ENCODE peak calls at places on chromosomes 2 and 18, in seven cellular contexts. One of them, this sample, is unnamed.

GRCh38 chr2:167438206-167438605 is 549.9 kb downstream of the XIRP2 start:
- DNase-seq in adrenal gland: no peak
- DNase-seq in naive thymus-derived CD4-positive, alpha-beta T cell: no peak
- DNase-seq in fibroblast of lung: peak; percentile 76
- DNase-seq in lower leg skin: no peak
- DNase-seq in epithelial cell of esophagus: peak; percentile 51
- DNase-seq in HCT116: no peak
- DNase-seq in this sample: no peak

GRCh38 chr18:23225518-23225917 is 90.2 kb downstream of the CABLES1 start:
- DNase-seq in naive thymus-derived CD4-positive, alpha-beta T cell: no peak
- DNase-seq in lower leg skin: no peak
- DNase-seq in adrenal gland: no peak
- DNase-seq in epithelial cell of esophagus: no peak
- DNase-seq in fibroblast of lung: peak; percentile 99
- DNase-seq in HCT116: no peak
- DNase-seq in this sample: no peak

GRCh38 chr2:241741016-241741415 is 6.6 kb downstream of the D2HGDH start:
- DNase-seq in adrenal gland: no peak
- DNase-seq in epithelial cell of esophagus: peak; percentile 67
- DNase-seq in naive thymus-derived CD4-positive, alpha-beta T cell: no peak
- DNase-seq in lower leg skin: no peak
- DNase-seq in fibroblast of lung: no peak
- DNase-seq in HCT116: no peak
- DNase-seq in this sample: no peak

GRCh38 chr2:155418753-155419152 is 720.3 kb downstream of the KCNJ3 start:
- DNase-seq in naive thymus-derived CD4-positive, alpha-beta T cell: no peak
- DNase-seq in fibroblast of lung: no peak
- DNase-seq in lower leg skin: no peak
- DNase-seq in HCT116: no peak
- DNase-seq in epithelial cell of esophagus: no peak
- DNase-seq in adrenal gland: no peak
- DNase-seq in this sample: no peak

GRCh38 chr2:237122214-237122666 is 36.6 kb downstream of the COPS8 start:
- DNase-seq in fibroblast of lung: peak; percentile 78
- DNase-seq in naive thymus-derived CD4-positive, alpha-beta T cell: no peak
- DNase-seq in adrenal gland: peak; percentile 50
- DNase-seq in HCT116: peak; percentile 79
- DNase-seq in lower leg skin: peak; percentile 90
- DNase-seq in epithelial cell of esophagus: peak; percentile 69
- DNase-seq in this sample: no peak

GRCh38 chr2:195501746-195502145 is 155.3 kb upstream of the SLC39A10 start:
- DNase-seq in naive thymus-derived CD4-positive, alpha-beta T cell: no peak
- DNase-seq in adrenal gland: no peak
- DNase-seq in lower leg skin: no peak
- DNase-seq in epithelial cell of esophagus: peak; percentile 87
- DNase-seq in HCT116: no peak
- DNase-seq in fibroblast of lung: no peak
- DNase-seq in this sample: no peak

GRCh38 chr2:72236445-72237067 is 88.9 kb upstream of the CYP26B1 start:
- DNase-seq in naive thymus-derived CD4-positive, alpha-beta T cell: no peak
- DNase-seq in HCT116: peak; percentile 36
- DNase-seq in fibroblast of lung: peak; percentile 70
- DNase-seq in lower leg skin: no peak
- DNase-seq in adrenal gland: no peak
- DNase-seq in epithelial cell of esophagus: peak; percentile 88
- DNase-seq in this sample: no peak

GRCh38 chr2:39816845-39817244 is 37.8 kb upstream of the THUMPD2 start:
- DNase-seq in epithelial cell of esophagus: no peak
- DNase-seq in lower leg skin: no peak
- DNase-seq in naive thymus-derived CD4-positive, alpha-beta T cell: no peak
- DNase-seq in HCT116: no peak
- DNase-seq in fibroblast of lung: no peak
- DNase-seq in adrenal gland: no peak
- DNase-seq in this sample: no peak

GRCh38 chr2:203817147-203817546 is 50.4 kb upstream of the CTLA4 start:
- DNase-seq in epithelial cell of esophagus: no peak
- DNase-seq in lower leg skin: no peak
- DNase-seq in fibroblast of lung: no peak
- DNase-seq in adrenal gland: no peak
- DNase-seq in HCT116: no peak
- DNase-seq in naive thymus-derived CD4-positive, alpha-beta T cell: no peak
- DNase-seq in this sample: no peak

GRCh38 chr2:138877421-138877820 is 97.2 kb upstream of the NXPH2 start:
- DNase-seq in fibroblast of lung: no peak
- DNase-seq in HCT116: no peak
- DNase-seq in lower leg skin: no peak
- DNase-seq in adrenal gland: no peak
- DNase-seq in naive thymus-derived CD4-positive, alpha-beta T cell: no peak
- DNase-seq in epithelial cell of esophagus: peak; percentile 13
- DNase-seq in this sample: no peak

GRCh38 chr18:49961271-49961670 is 147.9 kb upstream of the ACAA2 start:
- DNase-seq in adrenal gland: no peak
- DNase-seq in fibroblast of lung: no peak
- DNase-seq in lower leg skin: no peak
- DNase-seq in naive thymus-derived CD4-positive, alpha-beta T cell: no peak
- DNase-seq in HCT116: no peak
- DNase-seq in epithelial cell of esophagus: no peak
- DNase-seq in this sample: no peak

GRCh38 chr2:40384714-40385113 is 67.2 kb downstream of the SLC8A1 start:
- DNase-seq in HCT116: no peak
- DNase-seq in adrenal gland: no peak
- DNase-seq in lower leg skin: no peak
- DNase-seq in epithelial cell of esophagus: peak; percentile 84
- DNase-seq in naive thymus-derived CD4-positive, alpha-beta T cell: no peak
- DNase-seq in fibroblast of lung: peak; percentile 96
- DNase-seq in this sample: no peak

GRCh38 chr18:63169853-63170252 is 149.7 kb downstream of the BCL2 start:
- DNase-seq in epithelial cell of esophagus: no peak
- DNase-seq in naive thymus-derived CD4-positive, alpha-beta T cell: no peak
- DNase-seq in HCT116: no peak
- DNase-seq in fibroblast of lung: no peak
- DNase-seq in lower leg skin: no peak
- DNase-seq in adrenal gland: no peak
- DNase-seq in this sample: no peak

GRCh38 chr2:120442923-120443571 is 97.1 kb downstream of the INHBB start:
- DNase-seq in HCT116: peak; percentile 63
- DNase-seq in adrenal gland: no peak
- DNase-seq in epithelial cell of esophagus: peak; percentile 87
- DNase-seq in lower leg skin: peak; percentile 87
- DNase-seq in naive thymus-derived CD4-positive, alpha-beta T cell: peak; percentile 7
- DNase-seq in fibroblast of lung: no peak
- DNase-seq in this sample: no peak

GRCh38 chr18:58135806-58136331 is 91.8 kb downstream of the NEDD4L start:
- DNase-seq in naive thymus-derived CD4-positive, alpha-beta T cell: peak; percentile 15
- DNase-seq in adrenal gland: peak; percentile 59
- DNase-seq in epithelial cell of esophagus: peak; percentile 79
- DNase-seq in lower leg skin: no peak
- DNase-seq in HCT116: peak; percentile 67
- DNase-seq in fibroblast of lung: peak; percentile 86
- DNase-seq in this sample: no peak

GRCh38 chr2:22517141-22517540 is 867.8 kb upstream of the KLHL29 start:
- DNase-seq in HCT116: no peak
- DNase-seq in adrenal gland: no peak
- DNase-seq in epithelial cell of esophagus: no peak
- DNase-seq in naive thymus-derived CD4-positive, alpha-beta T cell: no peak
- DNase-seq in lower leg skin: no peak
- DNase-seq in fibroblast of lung: no peak
- DNase-seq in this sample: no peak

GRCh38 chr18:46601338-46601908 is 55.6 kb downstream of the LOXHD1 start:
- DNase-seq in epithelial cell of esophagus: no peak
- DNase-seq in HCT116: no peak
- DNase-seq in lower leg skin: no peak
- DNase-seq in fibroblast of lung: no peak
- DNase-seq in naive thymus-derived CD4-positive, alpha-beta T cell: no peak
- DNase-seq in adrenal gland: no peak
- DNase-seq in this sample: no peak

GRCh38 chr2:108133457-108133856 is 106.3 kb upstream of the SULT1C3 start:
- DNase-seq in adrenal gland: no peak
- DNase-seq in naive thymus-derived CD4-positive, alpha-beta T cell: no peak
- DNase-seq in HCT116: no peak
- DNase-seq in fibroblast of lung: no peak
- DNase-seq in epithelial cell of esophagus: no peak
- DNase-seq in lower leg skin: no peak
- DNase-seq in this sample: no peak

GRCh38 chr2:122206101-122206500 is 450.6 kb downstream of the TSN start:
- DNase-seq in HCT116: no peak
- DNase-seq in naive thymus-derived CD4-positive, alpha-beta T cell: no peak
- DNase-seq in epithelial cell of esophagus: no peak
- DNase-seq in fibroblast of lung: no peak
- DNase-seq in lower leg skin: no peak
- DNase-seq in adrenal gland: no peak
- DNase-seq in this sample: no peak

GRCh38 chr2:179612591-179613298 is 248.7 kb downstream of the ZNF385B start:
- DNase-seq in HCT116: no peak
- DNase-seq in adrenal gland: no peak
- DNase-seq in lower leg skin: no peak
- DNase-seq in epithelial cell of esophagus: no peak
- DNase-seq in naive thymus-derived CD4-positive, alpha-beta T cell: no peak
- DNase-seq in fibroblast of lung: peak; percentile 14
- DNase-seq in this sample: no peak

GRCh38 chr2:19256239-19256638 is 102.2 kb downstream of the OSR1 start:
- DNase-seq in adrenal gland: no peak
- DNase-seq in lower leg skin: no peak
- DNase-seq in epithelial cell of esophagus: peak; percentile 97
- DNase-seq in fibroblast of lung: peak; percentile 98
- DNase-seq in naive thymus-derived CD4-positive, alpha-beta T cell: no peak
- DNase-seq in HCT116: peak; percentile 13
- DNase-seq in this sample: no peak

GRCh38 chr2:145811467-145812162 is 1291.7 kb upstream of the ZEB2 start:
- DNase-seq in naive thymus-derived CD4-positive, alpha-beta T cell: no peak
- DNase-seq in adrenal gland: no peak
- DNase-seq in lower leg skin: no peak
- DNase-seq in HCT116: no peak
- DNase-seq in fibroblast of lung: no peak
- DNase-seq in epithelial cell of esophagus: no peak
- DNase-seq in this sample: no peak

GRCh38 chr2:203730076-203730729 is 23.8 kb downstream of the CD28 start:
- DNase-seq in naive thymus-derived CD4-positive, alpha-beta T cell: no peak
- DNase-seq in adrenal gland: no peak
- DNase-seq in epithelial cell of esophagus: peak; percentile 24
- DNase-seq in fibroblast of lung: peak; percentile 73
- DNase-seq in lower leg skin: no peak
- DNase-seq in HCT116: no peak
- DNase-seq in this sample: no peak

GRCh38 chr2:42079737-42080287 is 32.0 kb downstream of the PKDCC start:
- DNase-seq in fibroblast of lung: no peak
- DNase-seq in naive thymus-derived CD4-positive, alpha-beta T cell: no peak
- DNase-seq in lower leg skin: no peak
- DNase-seq in epithelial cell of esophagus: no peak
- DNase-seq in HCT116: no peak
- DNase-seq in adrenal gland: no peak
- DNase-seq in this sample: no peak

GRCh38 chr2:189763908-189764661 is 1.5 kb upstream of the OSGEPL1 start:
- DNase-seq in lower leg skin: no peak
- DNase-seq in adrenal gland: no peak
- DNase-seq in HCT116: no peak
- DNase-seq in fibroblast of lung: peak; percentile 38
- DNase-seq in naive thymus-derived CD4-positive, alpha-beta T cell: no peak
- DNase-seq in epithelial cell of esophagus: no peak
- DNase-seq in this sample: no peak
- H3K4me3 ChIP-seq in lower leg skin: no peak overlapping the region
- H3K4me3 ChIP-seq in adrenal gland: no peak overlapping the region
- H3K4me3 ChIP-seq in HCT116: peak overlapping the region; percentile 73
- H3K4me3 ChIP-seq in fibroblast of lung: peak overlapping the region; percentile 93
- H3K4me3 ChIP-seq in naive thymus-derived CD4-positive, alpha-beta T cell: peak overlapping the region; percentile 88
- H3K4me3 ChIP-seq in epithelial cell of esophagus: peak overlapping the region; percentile 65
- H3K4me3 ChIP-seq in this sample: peak overlapping the region; percentile 87

GRCh38 chr2:174080672-174081121 is 115.5 kb upstream of the SP3 start:
- DNase-seq in naive thymus-derived CD4-positive, alpha-beta T cell: no peak
- DNase-seq in lower leg skin: no peak
- DNase-seq in fibroblast of lung: no peak
- DNase-seq in HCT116: no peak
- DNase-seq in epithelial cell of esophagus: no peak
- DNase-seq in adrenal gland: no peak
- DNase-seq in this sample: no peak
- H3K4me3 ChIP-seq in naive thymus-derived CD4-positive, alpha-beta T cell: no peak overlapping the region
- H3K4me3 ChIP-seq in lower leg skin: no peak overlapping the region
- H3K4me3 ChIP-seq in fibroblast of lung: no peak overlapping the region
- H3K4me3 ChIP-seq in HCT116: no peak overlapping the region
- H3K4me3 ChIP-seq in epithelial cell of esophagus: no peak overlapping the region
- H3K4me3 ChIP-seq in adrenal gland: no peak overlapping the region
- H3K4me3 ChIP-seq in this sample: no peak overlapping the region

DNA sequence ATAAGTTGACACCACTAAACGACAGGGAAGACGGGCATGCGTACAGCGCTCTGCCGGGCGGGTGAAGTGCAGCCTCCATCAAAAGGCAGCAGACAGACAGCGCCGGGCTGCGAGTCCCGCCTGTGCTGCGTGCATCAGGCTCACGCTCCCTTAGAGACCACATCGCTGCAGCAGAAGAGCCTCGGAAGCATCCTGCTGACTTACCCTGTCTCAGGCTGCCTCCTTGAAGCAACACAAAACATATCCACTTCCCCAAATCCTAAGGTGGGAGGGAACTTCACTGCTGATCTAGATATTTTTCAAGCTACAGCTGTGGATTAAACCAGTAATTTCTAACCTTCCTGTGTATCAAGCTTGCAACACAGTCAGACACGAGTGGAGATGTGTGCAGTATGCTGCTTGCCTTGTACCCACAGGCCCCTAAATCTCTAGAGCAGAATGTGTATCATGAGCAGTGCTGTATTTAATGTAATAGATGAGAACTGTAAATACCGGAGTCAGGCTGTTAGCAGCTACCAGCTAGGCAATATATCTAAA is 6.4 kb downstream of the MYT1L start:
- DNase-seq in naive thymus-derived CD4-positive, alpha-beta T cell: no peak
- DNase-seq in fibroblast of lung: no peak
- DNase-seq in lower leg skin: no peak
- DNase-seq in epithelial cell of esophagus: no peak
- DNase-seq in HCT116: no peak
- DNase-seq in adrenal gland: no peak
- DNase-seq in this sample: no peak
- H3K4me3 ChIP-seq in naive thymus-derived CD4-positive, alpha-beta T cell: no peak overlapping the region
- H3K4me3 ChIP-seq in fibroblast of lung: no peak overlapping the region
- H3K4me3 ChIP-seq in lower leg skin: no peak overlapping the region
- H3K4me3 ChIP-seq in epithelial cell of esophagus: no peak overlapping the region
- H3K4me3 ChIP-seq in HCT116: no peak overlapping the region
- H3K4me3 ChIP-seq in adrenal gland: no peak overlapping the region
- H3K4me3 ChIP-seq in this sample: no peak overlapping the region

GRCh38 chr2:172440795-172441194 is 13.4 kb downstream of the ITGA6 start:
- DNase-seq in lower leg skin: no peak
- DNase-seq in fibroblast of lung: no peak
- DNase-seq in adrenal gland: no peak
- DNase-seq in naive thymus-derived CD4-positive, alpha-beta T cell: no peak
- DNase-seq in epithelial cell of esophagus: peak; percentile 60
- DNase-seq in HCT116: no peak
- DNase-seq in this sample: no peak

GRCh38 chr2:172439509-172439860 is 12.1 kb downstream of the ITGA6 start:
- DNase-seq in fibroblast of lung: no peak
- DNase-seq in naive thymus-derived CD4-positive, alpha-beta T cell: no peak
- DNase-seq in adrenal gland: no peak
- DNase-seq in epithelial cell of esophagus: no peak
- DNase-seq in lower leg skin: no peak
- DNase-seq in HCT116: no peak
- DNase-seq in this sample: no peak

GRCh38 chr2:172438741-172439508 is 11.5 kb downstream of the ITGA6 start:
- DNase-seq in adrenal gland: no peak
- DNase-seq in epithelial cell of esophagus: peak; percentile 75
- DNase-seq in naive thymus-derived CD4-positive, alpha-beta T cell: no peak
- DNase-seq in HCT116: peak; percentile 75
- DNase-seq in lower leg skin: no peak
- DNase-seq in fibroblast of lung: peak; percentile 55
- DNase-seq in this sample: no peak

GRCh38 chr2:172438064-172438421 is 10.7 kb downstream of the ITGA6 start:
- DNase-seq in lower leg skin: no peak
- DNase-seq in fibroblast of lung: no peak
- DNase-seq in naive thymus-derived CD4-positive, alpha-beta T cell: no peak
- DNase-seq in epithelial cell of esophagus: peak; percentile 76
- DNase-seq in adrenal gland: no peak
- DNase-seq in HCT116: no peak
- DNase-seq in this sample: no peak

GRCh38 chr2:172439911-172440310 is 12.5 kb downstream of the ITGA6 start:
- DNase-seq in lower leg skin: no peak
- DNase-seq in adrenal gland: no peak
- DNase-seq in naive thymus-derived CD4-positive, alpha-beta T cell: no peak
- DNase-seq in HCT116: no peak
- DNase-seq in fibroblast of lung: no peak
- DNase-seq in epithelial cell of esophagus: no peak
- DNase-seq in this sample: no peak
- H3K4me3 ChIP-seq in lower leg skin: no peak overlapping the region
- H3K4me3 ChIP-seq in adrenal gland: no peak overlapping the region
- H3K4me3 ChIP-seq in naive thymus-derived CD4-positive, alpha-beta T cell: no peak overlapping the region
- H3K4me3 ChIP-seq in HCT116: no peak overlapping the region
- H3K4me3 ChIP-seq in fibroblast of lung: no peak overlapping the region
- H3K4me3 ChIP-seq in epithelial cell of esophagus: no peak overlapping the region
- H3K4me3 ChIP-seq in this sample: no peak overlapping the region

This sample was measured in thoracic aorta.